ENCODE peak calls at places on chromosomes 3 and 15, in eight cellular contexts. One of them, this sample, is unnamed.

GRCh38 chr15:96243701-96244100 is 86.8 kb upstream of the NR2F2 start:
- DNase-seq in tibial artery: no peak
- DNase-seq in RWPE2: no peak
- DNase-seq in Panc1: no peak
- DNase-seq in heart left ventricle: no peak
- DNase-seq in PC-9: no peak
- DNase-seq in upper lobe of right lung: no peak
- DNase-seq in psoas muscle: no peak
- DNase-seq in this sample: no peak

GRCh38 chr3:12984023-12984823 is 89.0 kb downstream of the IQSEC1 start:
- DNase-seq in tibial artery: peak; percentile 84
- DNase-seq in RWPE2: no peak
- DNase-seq in Panc1: peak; percentile 33
- DNase-seq in heart left ventricle: peak; percentile 75
- DNase-seq in PC-9: peak; percentile 42
- DNase-seq in upper lobe of right lung: no peak
- DNase-seq in psoas muscle: peak; percentile 78
- DNase-seq in this sample: no peak

GRCh38 chr15:54605556-54605955 is 591.2 kb downstream of the RSL24D1 start:
- DNase-seq in tibial artery: no peak
- DNase-seq in RWPE2: no peak
- DNase-seq in Panc1: no peak
- DNase-seq in heart left ventricle: no peak
- DNase-seq in PC-9: no peak
- DNase-seq in upper lobe of right lung: no peak
- DNase-seq in psoas muscle: no peak
- DNase-seq in this sample: no peak

GRCh38 chr3:148030975-148031374 is 621.8 kb downstream of the ZIC1 start:
- DNase-seq in tibial artery: no peak
- DNase-seq in RWPE2: no peak
- DNase-seq in Panc1: no peak
- DNase-seq in heart left ventricle: no peak
- DNase-seq in PC-9: no peak
- DNase-seq in upper lobe of right lung: no peak
- DNase-seq in psoas muscle: no peak
- DNase-seq in this sample: no peak

GRCh38 chr15:74383695-74384565 is 16.5 kb upstream of the CYP11A1 start:
- DNase-seq in tibial artery: no peak
- DNase-seq in RWPE2: peak; percentile 96
- DNase-seq in Panc1: no peak
- DNase-seq in heart left ventricle: no peak
- DNase-seq in PC-9: peak; percentile 81
- DNase-seq in upper lobe of right lung: no peak
- DNase-seq in psoas muscle: peak; percentile 44
- DNase-seq in this sample: no peak

GRCh38 chr15:72797834-72798233 is 14.3 kb upstream of the ADPGK start:
- DNase-seq in tibial artery: no peak
- DNase-seq in RWPE2: no peak
- DNase-seq in Panc1: no peak
- DNase-seq in heart left ventricle: no peak
- DNase-seq in PC-9: no peak
- DNase-seq in upper lobe of right lung: no peak
- DNase-seq in psoas muscle: no peak
- DNase-seq in this sample: no peak

GRCh38 chr3:160830792-160831191 is 74.8 kb downstream of the PPM1L start:
- DNase-seq in tibial artery: no peak
- DNase-seq in RWPE2: no peak
- DNase-seq in Panc1: no peak
- DNase-seq in heart left ventricle: no peak
- DNase-seq in PC-9: no peak
- DNase-seq in upper lobe of right lung: no peak
- DNase-seq in psoas muscle: no peak
- DNase-seq in this sample: no peak

GRCh38 chr3:165653130-165653778 is 184.0 kb downstream of the BCHE start:
- DNase-seq in tibial artery: no peak
- DNase-seq in RWPE2: no peak
- DNase-seq in Panc1: no peak
- DNase-seq in heart left ventricle: no peak
- DNase-seq in PC-9: no peak
- DNase-seq in upper lobe of right lung: no peak
- DNase-seq in psoas muscle: no peak
- DNase-seq in this sample: no peak

GRCh38 chr3:196774191-196774820 is 34.6 kb downstream of the PAK2 start:
- DNase-seq in tibial artery: no peak
- DNase-seq in RWPE2: no peak
- DNase-seq in Panc1: peak; percentile 42
- DNase-seq in heart left ventricle: no peak
- DNase-seq in PC-9: no peak
- DNase-seq in upper lobe of right lung: no peak
- DNase-seq in psoas muscle: no peak
- DNase-seq in this sample: no peak

GRCh38 chr15:46502668-46503067 is 867.8 kb downstream of the SQOR start:
- DNase-seq in tibial artery: no peak
- DNase-seq in RWPE2: no peak
- DNase-seq in Panc1: no peak
- DNase-seq in heart left ventricle: no peak
- DNase-seq in PC-9: no peak
- DNase-seq in upper lobe of right lung: no peak
- DNase-seq in psoas muscle: no peak
- DNase-seq in this sample: no peak

GRCh38 chr15:72135719-72136118 is 17.5 kb downstream of the SENP8 start:
- DNase-seq in tibial artery: no peak
- DNase-seq in RWPE2: no peak
- DNase-seq in Panc1: no peak
- DNase-seq in heart left ventricle: no peak
- DNase-seq in PC-9: no peak
- DNase-seq in upper lobe of right lung: no peak
- DNase-seq in psoas muscle: no peak
- DNase-seq in this sample: no peak

GRCh38 chr15:31299588-31300207 is 26.9 kb upstream of the KLF13 start:
- DNase-seq in tibial artery: peak; percentile 61
- DNase-seq in RWPE2: peak; percentile 25
- DNase-seq in Panc1: no peak
- DNase-seq in heart left ventricle: no peak
- DNase-seq in PC-9: no peak
- DNase-seq in upper lobe of right lung: peak; percentile 50
- DNase-seq in psoas muscle: no peak
- DNase-seq in this sample: no peak

GRCh38 chr3:138974467-138974866 is 27.4 kb downstream of the FOXL2NB start:
- DNase-seq in tibial artery: no peak
- DNase-seq in RWPE2: no peak
- DNase-seq in Panc1: no peak
- DNase-seq in heart left ventricle: no peak
- DNase-seq in PC-9: no peak
- DNase-seq in upper lobe of right lung: no peak
- DNase-seq in psoas muscle: no peak
- DNase-seq in this sample: no peak

GRCh38 chr15:67547836-67548531 is 5.5 kb downstream of the MAP2K5 start:
- DNase-seq in tibial artery: no peak
- DNase-seq in RWPE2: no peak
- DNase-seq in Panc1: no peak
- DNase-seq in heart left ventricle: no peak
- DNase-seq in PC-9: no peak
- DNase-seq in upper lobe of right lung: no peak
- DNase-seq in psoas muscle: no peak
- DNase-seq in this sample: no peak

GRCh38 chr3:127101411-127102067 is 91.4 kb upstream of the PRR23E start:
- DNase-seq in tibial artery: peak; percentile 55
- DNase-seq in RWPE2: no peak
- DNase-seq in Panc1: no peak
- DNase-seq in heart left ventricle: no peak
- DNase-seq in PC-9: no peak
- DNase-seq in upper lobe of right lung: no peak
- DNase-seq in psoas muscle: no peak
- DNase-seq in this sample: no peak

GRCh38 chr3:180142472-180142871 is 105.7 kb upstream of the PEX5L start:
- DNase-seq in tibial artery: no peak
- DNase-seq in RWPE2: no peak
- DNase-seq in Panc1: no peak
- DNase-seq in heart left ventricle: no peak
- DNase-seq in PC-9: no peak
- DNase-seq in upper lobe of right lung: no peak
- DNase-seq in psoas muscle: no peak
- DNase-seq in this sample: no peak

GRCh38 chr3:149658444-149659172 is 783 bp upstream of the WWTR1 start:
- DNase-seq in tibial artery: peak; percentile 93
- DNase-seq in RWPE2: peak; percentile 71
- DNase-seq in Panc1: no peak
- DNase-seq in heart left ventricle: peak; percentile 87
- DNase-seq in PC-9: peak; percentile 71
- DNase-seq in upper lobe of right lung: peak; percentile 81
- DNase-seq in psoas muscle: peak; percentile 83
- DNase-seq in this sample: no peak

GRCh38 chr15:101386006-101386405 is 91.0 kb upstream of the SNRPA1 start:
- DNase-seq in tibial artery: peak; percentile 15
- DNase-seq in RWPE2: peak; percentile 59
- DNase-seq in Panc1: no peak
- DNase-seq in heart left ventricle: no peak
- DNase-seq in PC-9: no peak
- DNase-seq in upper lobe of right lung: peak; percentile 42
- DNase-seq in psoas muscle: peak; percentile 38
- DNase-seq in this sample: no peak

GRCh38 chr3:37530298-37530697 is 331.4 kb upstream of the CTDSPL start:
- DNase-seq in tibial artery: no peak
- DNase-seq in RWPE2: no peak
- DNase-seq in Panc1: no peak
- DNase-seq in heart left ventricle: no peak
- DNase-seq in PC-9: no peak
- DNase-seq in upper lobe of right lung: no peak
- DNase-seq in psoas muscle: no peak
- DNase-seq in this sample: no peak

GRCh38 chr3:49026536-49026935 is 2.7 kb downstream of the IMPDH2 start:
- DNase-seq in tibial artery: no peak
- DNase-seq in RWPE2: no peak
- DNase-seq in Panc1: no peak
- DNase-seq in heart left ventricle: no peak
- DNase-seq in PC-9: no peak
- DNase-seq in upper lobe of right lung: no peak
- DNase-seq in psoas muscle: no peak
- DNase-seq in this sample: no peak
- H3K36me3 ChIP-seq in tibial artery: peaks cover 29% of the 10 kb centered on the region
- H3K36me3 ChIP-seq in RWPE2: peaks cover 68% of the 10 kb centered on the region
- H3K36me3 ChIP-seq in Panc1: peaks cover 10% of the 10 kb centered on the region
- H3K36me3 ChIP-seq in heart left ventricle: peaks cover 57% of the 10 kb centered on the region
- H3K36me3 ChIP-seq in PC-9: peaks cover 14% of the 10 kb centered on the region
- H3K36me3 ChIP-seq in upper lobe of right lung: peaks cover 61% of the 10 kb centered on the region
- H3K36me3 ChIP-seq in psoas muscle: peaks cover 7% of the 10 kb centered on the region
- H3K36me3 ChIP-seq in this sample: peaks cover 4% of the 10 kb centered on the region

GRCh38 chr3:46693038-46693896 is at the start of gene ALS2CL:
- DNase-seq in tibial artery: peak; percentile 81
- DNase-seq in RWPE2: peak; percentile 86
- DNase-seq in Panc1: no peak
- DNase-seq in heart left ventricle: peak; percentile 72
- DNase-seq in PC-9: peak; percentile 41
- DNase-seq in upper lobe of right lung: peak; percentile 89
- DNase-seq in psoas muscle: peak; percentile 79
- DNase-seq in this sample: no peak

GRCh38 chr3:46693897-46694235 is 387 bp upstream of the ALS2CL start:
- DNase-seq in tibial artery: no peak
- DNase-seq in RWPE2: no peak
- DNase-seq in Panc1: no peak
- DNase-seq in heart left ventricle: no peak
- DNase-seq in PC-9: no peak
- DNase-seq in upper lobe of right lung: peak; percentile 83
- DNase-seq in psoas muscle: no peak
- DNase-seq in this sample: no peak

GRCh38 chr3:46694520-46694919 is 1.0 kb upstream of the ALS2CL start:
- DNase-seq in tibial artery: no peak
- DNase-seq in RWPE2: no peak
- DNase-seq in Panc1: no peak
- DNase-seq in heart left ventricle: no peak
- DNase-seq in PC-9: no peak
- DNase-seq in upper lobe of right lung: no peak
- DNase-seq in psoas muscle: no peak
- DNase-seq in this sample: no peak

GRCh38 chr3:46695962-46696922 is 2.8 kb upstream of the ALS2CL start:
- DNase-seq in tibial artery: peak; percentile 92
- DNase-seq in RWPE2: no peak
- DNase-seq in Panc1: no peak
- DNase-seq in heart left ventricle: peak; percentile 85
- DNase-seq in PC-9: no peak
- DNase-seq in upper lobe of right lung: no peak
- DNase-seq in psoas muscle: peak; percentile 87
- DNase-seq in this sample: no peak

DNA sequence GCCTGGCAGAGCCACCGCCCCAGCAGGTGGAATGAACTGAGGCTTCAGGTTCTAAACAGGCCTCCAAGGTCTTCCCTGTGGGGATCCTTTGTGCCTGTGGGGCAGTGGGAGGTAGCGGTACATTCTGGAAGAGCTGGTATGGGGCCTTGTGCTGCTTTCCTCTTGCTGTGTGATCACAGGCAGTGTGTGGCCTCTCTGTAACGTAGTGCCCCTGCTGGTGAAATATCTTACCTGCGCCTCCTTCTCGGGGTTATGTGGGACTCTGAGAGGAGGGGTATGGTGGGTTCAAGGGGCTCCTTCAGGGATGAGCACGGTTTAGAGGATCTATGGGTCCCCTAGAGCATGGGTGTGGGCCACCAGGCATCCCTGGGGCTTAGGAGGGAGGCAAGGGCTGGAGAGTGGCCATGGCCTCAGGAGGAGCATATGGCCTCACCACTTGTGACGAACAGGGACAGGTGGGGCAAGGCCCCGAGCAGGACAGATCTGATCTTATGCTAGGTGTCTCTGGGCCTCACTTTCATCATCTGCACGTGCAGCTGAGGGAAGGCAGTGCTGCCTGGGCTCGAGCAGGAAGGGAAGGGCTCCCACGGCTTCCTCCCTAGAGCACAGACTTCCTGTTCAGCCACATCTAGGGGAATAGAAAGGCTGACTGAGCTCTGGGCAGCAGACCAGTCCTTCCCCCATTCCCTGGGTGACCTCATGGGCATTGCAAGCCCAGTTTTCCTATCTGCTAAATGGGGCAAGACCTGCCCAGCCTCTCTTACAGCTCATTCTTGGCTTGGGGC is 1.9 kb upstream of the ALS2CL start:
- DNase-seq in tibial artery: peak; percentile 86
- DNase-seq in RWPE2: no peak
- DNase-seq in Panc1: no peak
- DNase-seq in heart left ventricle: peak; percentile 79
- DNase-seq in PC-9: no peak
- DNase-seq in upper lobe of right lung: peak; percentile 85
- DNase-seq in psoas muscle: peak; percentile 80
- DNase-seq in this sample: no peak
- TF ChIP-seq CTCF in tibial artery: no peak
- TF ChIP-seq CTCF in RWPE2: peak; percentile 15
- TF ChIP-seq CTCF in Panc1: peak; percentile 40
- TF ChIP-seq CTCF in heart left ventricle: no peak
- TF ChIP-seq CTCF in PC-9: peak; percentile 56
- TF ChIP-seq CTCF in upper lobe of right lung: peak; percentile 30
- TF ChIP-seq CTCF in psoas muscle: peak; percentile 20
- TF ChIP-seq CTCF in this sample: peak; percentile 31

GRCh38 chr3:172047567-172048115 is 8.3 kb downstream of the FNDC3B start:
- DNase-seq in tibial artery: no peak
- DNase-seq in RWPE2: no peak
- DNase-seq in Panc1: no peak
- DNase-seq in heart left ventricle: no peak
- DNase-seq in PC-9: no peak
- DNase-seq in upper lobe of right lung: no peak
- DNase-seq in psoas muscle: no peak
- DNase-seq in this sample: no peak
- H3K36me3 ChIP-seq in tibial artery: no peaks in the 10 kb centered on the region
- H3K36me3 ChIP-seq in RWPE2: peaks cover 95% of the 10 kb centered on the region
- H3K36me3 ChIP-seq in Panc1: peaks cover 17% of the 10 kb centered on the region
- H3K36me3 ChIP-seq in heart left ventricle: peaks cover 9% of the 10 kb centered on the region
- H3K36me3 ChIP-seq in PC-9: peaks cover 93% of the 10 kb centered on the region
- H3K36me3 ChIP-seq in upper lobe of right lung: peaks cover 34% of the 10 kb centered on the region
- H3K36me3 ChIP-seq in psoas muscle: no peaks in the 10 kb centered on the region
- H3K36me3 ChIP-seq in this sample: no peaks in the 10 kb centered on the region

GRCh38 chr15:63212050-63212973 is 22.9 kb downstream of the RAB8B start:
- DNase-seq in tibial artery: no peak
- DNase-seq in RWPE2: no peak
- DNase-seq in Panc1: no peak
- DNase-seq in heart left ventricle: no peak
- DNase-seq in PC-9: peak; percentile 91
- DNase-seq in upper lobe of right lung: no peak
- DNase-seq in psoas muscle: no peak
- DNase-seq in this sample: no peak
- TF ChIP-seq CTCF in tibial artery: no peak
- TF ChIP-seq CTCF in RWPE2: no peak
- TF ChIP-seq CTCF in Panc1: no peak
- TF ChIP-seq CTCF in heart left ventricle: no peak
- TF ChIP-seq CTCF in PC-9: no peak
- TF ChIP-seq CTCF in upper lobe of right lung: no peak
- TF ChIP-seq CTCF in psoas muscle: no peak
- TF ChIP-seq CTCF in this sample: no peak

This sample was measured in kidney epithelial cell.